ENCODE peak calls at places on chromosome 9, in nine cellular contexts. J, E, C, K, G, B, W, P and F are unnamed samples.

GRCh38 chr9:81868145-81868544 is 60.1 kb upstream of the SPATA31D4 start:
- DNase-seq in J (no peak), E (no peak), C (no peak), K (no peak), G (no peak), B (no peak), W (no peak), P (no peak), F (no peak)

GRCh38 chr9:69207503-69207902 is 33.4 kb downstream of the TJP2 start:
- DNase-seq in J (no peak), E (no peak), C (no peak), K (no peak), G (no peak), B (no peak), W (no peak), P (no peak), F (no peak)

GRCh38 chr9:112354081-112354743 is 20.8 kb upstream of the PTBP3 start:
- DNase-seq in J (no peak), E (no peak), C (no peak), K (no peak), G (no peak), B (no peak), W (no peak), P (no peak), F (no peak)

GRCh38 chr9:81871695-81872094 is 56.5 kb upstream of the SPATA31D4 start:
- DNase-seq in J (no peak), E (no peak), C (no peak), K (no peak), G (peak), B (no peak), W (no peak), P (no peak), F (no peak)

GRCh38 chr9:110133059-110133458 is 74.9 kb downstream of the C9orf152 start:
- DNase-seq in J (no peak), E (no peak), C (no peak), K (no peak), G (no peak), B (no peak), W (no peak), P (no peak), F (no peak)

GRCh38 chr9:93266521-93267001 is 82.6 kb downstream of the WNK2 start:
- DNase-seq in J (no peak), E (no peak), C (no peak), K (no peak), G (no peak), B (no peak), W (no peak), P (no peak), F (no peak)

GRCh38 chr9:85900504-85901201 is 40.3 kb upstream of the NAA35 start:
- DNase-seq in J (no peak), E (no peak), C (peak), K (no peak), G (peak), B (peak), W (no peak), P (no peak), F (no peak)

GRCh38 chr9:70131296-70131695 is 87.6 kb downstream of the MAMDC2 start:
- DNase-seq in J (no peak), E (no peak), C (no peak), K (no peak), G (no peak), B (no peak), W (no peak), P (no peak), F (no peak)

GRCh38 chr9:84111726-84112125 is 131.1 kb downstream of the RMI1 start:
- DNase-seq in J (no peak), E (no peak), C (no peak), K (no peak), G (no peak), B (no peak), W (no peak), P (no peak), F (no peak)

GRCh38 chr9:127525426-127526188 is 74.3 kb downstream of the LRSAM1 start:
- DNase-seq in J (no peak), E (no peak), C (no peak), K (no peak), G (peak), B (no peak), W (no peak), P (no peak), F (no peak)

GRCh38 chr9:95350266-95350665 is 32.8 kb upstream of the FANCC start:
- DNase-seq in J (no peak), E (no peak), C (no peak), K (no peak), G (no peak), B (no peak), W (no peak), P (no peak), F (no peak)

GRCh38 chr9:82271099-82271498 is 282.5 kb downstream of the SPATA31D1 start:
- DNase-seq in J (no peak), E (no peak), C (no peak), K (no peak), G (peak), B (no peak), W (no peak), P (no peak), F (no peak)

GRCh38 chr9:28810375-28811075 is 1237.2 kb upstream of the C9orf72 start:
- DNase-seq in J (no peak), E (no peak), C (no peak), K (no peak), G (no peak), B (peak), W (no peak), P (no peak), F (no peak)

GRCh38 chr9:33931326-33931725 is 114.4 kb downstream of the UBE2R2 start:
- DNase-seq in J (no peak), E (no peak), C (no peak), K (no peak), G (no peak), B (no peak), W (no peak), P (no peak), F (no peak)

GRCh38 chr9:136603901-136604816 is 58.3 kb upstream of the NOTCH1 start:
- DNase-seq in J (no peak), E (no peak), C (no peak), K (no peak), G (no peak), B (no peak), W (no peak), P (no peak), F (no peak)

GRCh38 chr9:87290241-87290700 is 207.4 kb upstream of the DAPK1 start:
- DNase-seq in J (no peak), E (no peak), C (no peak), K (no peak), G (peak), B (no peak), W (no peak), P (no peak), F (no peak)

GRCh38 chr9:133959966-133960567 is 32.1 kb downstream of the VAV2 start:
- DNase-seq in J (no peak), E (no peak), C (no peak), K (no peak), G (no peak), B (no peak), W (no peak), P (no peak), F (no peak)

GRCh38 chr9:1837453-1838084 is 177.6 kb upstream of the SMARCA2 start:
- DNase-seq in J (no peak), E (no peak), C (peak), K (peak), G (no peak), B (peak), W (no peak), P (no peak), F (no peak)

GRCh38 chr9:89458768-89459496 is 39.0 kb downstream of the SEMA4D start:
- DNase-seq in J (no peak), E (no peak), C (no peak), K (no peak), G (no peak), B (no peak), W (no peak), P (no peak), F (no peak)

GRCh38 chr9:130542457-130543228 is 36.7 kb upstream of the FUBP3 start:
- DNase-seq in J (no peak), E (no peak), C (no peak), K (no peak), G (no peak), B (peak), W (no peak), P (no peak), F (no peak)

GRCh38 chr9:100466171-100466827 is 6.7 kb upstream of the TMEFF1 start:
- DNase-seq in J (no peak), E (no peak), C (no peak), K (peak), G (no peak), B (no peak), W (no peak), P (no peak), F (no peak)

GRCh38 chr9:94096819-94097577 is 12.7 kb downstream of the PTPDC1 start:
- DNase-seq in J (no peak), E (no peak), C (no peak), K (no peak), G (no peak), B (no peak), W (no peak), P (no peak), F (no peak)